ENCODE peak calls at places on chromosomes 5 and 9, in nine cellular contexts. G, D, P, Z, J, U, R, L and N are unnamed samples.

GRCh38 chr5:151528996-151529395 is 62.1 kb downstream of the FAT2 start:
- DNase-seq in P (no peak), Z (no peak), D (no peak), R (no peak), J (no peak), G (no peak), U (no peak), L (no peak), N (no peak)

GRCh38 chr5:138033916-138034315 is 1.0 kb upstream of the FAM13B start:
- DNase-seq in R (peak), J (peak), L (no peak), D (no peak), Z (peak), U (no peak), P (no peak), G (peak), N (peak)

GRCh38 chr9:14175778-14176177 is 138.2 kb downstream of the NFIB start:
- DNase-seq in Z (no peak), J (no peak), G (no peak), L (no peak), P (no peak), D (no peak), R (no peak), U (no peak), N (no peak)

GRCh38 chr5:110716247-110717245 is 9.9 kb downstream of the TMEM232 start:
- DNase-seq in U (no peak), L (no peak), Z (no peak), P (peak), J (no peak), D (no peak), R (peak), G (no peak), N (no peak)

GRCh38 chr9:6715755-6716643 is 41.8 kb upstream of the KDM4C start:
- DNase-seq in J (no peak), G (peak), D (peak), R (peak), L (peak), P (peak), Z (peak), U (peak), N (peak)

GRCh38 chr9:22165144-22165543 is 156.0 kb upstream of the CDKN2B start:
- DNase-seq in R (no peak), G (no peak), L (no peak), Z (no peak), P (no peak), J (no peak), U (no peak), D (no peak), N (no peak)

GRCh38 chr5:9852686-9853085 is 222.5 kb upstream of the TAS2R1 start:
- DNase-seq in J (no peak), G (no peak), L (no peak), R (peak), P (no peak), Z (peak), D (no peak), U (no peak), N (no peak)

GRCh38 chr5:26482817-26483375 is 555.5 kb downstream of the CDH9 start:
- DNase-seq in J (no peak), D (no peak), R (peak), U (no peak), G (peak), Z (no peak), P (peak), L (peak), N (peak)

GRCh38 chr5:160270704-160271103 is 41.4 kb downstream of the FABP6 start:
- DNase-seq in Z (no peak), D (no peak), U (no peak), P (no peak), G (no peak), J (no peak), L (no peak), R (no peak), N (no peak)

GRCh38 chr5:145996135-145996534 is 59.8 kb downstream of the SH3RF2 start:
- DNase-seq in P (no peak), L (no peak), D (no peak), J (no peak), R (peak), Z (no peak), U (no peak), G (no peak), N (no peak)

GRCh38 chr5:139687656-139688055 is 39.5 kb downstream of the CXXC5 start:
- DNase-seq in R (no peak), P (no peak), L (no peak), D (no peak), J (no peak), Z (no peak), G (no peak), U (no peak), N (no peak)

GRCh38 chr5:171783051-171783450 is 2.6 kb upstream of the SMIM23 start:
- DNase-seq in U (no peak), D (no peak), R (peak), Z (peak), P (no peak), L (no peak), G (no peak), J (no peak), N (peak)

GRCh38 chr5:159782197-159782994 is 133.9 kb upstream of the ADRA1B start:
- DNase-seq in L (peak), Z (no peak), P (no peak), J (no peak), R (no peak), U (no peak), D (no peak), G (no peak), N (no peak)

GRCh38 chr5:66587771-66588170 is 8.4 kb upstream of the MAST4 start:
- DNase-seq in P (no peak), U (no peak), D (no peak), R (no peak), L (no peak), Z (no peak), J (no peak), G (no peak), N (no peak)

GRCh38 chr5:91706785-91707520 is 323.8 kb upstream of the ARRDC3 start:
- DNase-seq in G (no peak), U (no peak), J (no peak), D (no peak), Z (no peak), R (peak), P (no peak), L (no peak), N (no peak)

GRCh38 chr5:172837640-172838039 is 3.6 kb downstream of the ERGIC1 start:
- DNase-seq in P (no peak), R (no peak), U (peak), D (no peak), Z (no peak), G (no peak), J (no peak), L (peak), N (no peak)

GRCh38 chr5:29040404-29040803 is 2002.0 kb upstream of the CDH9 start:
- DNase-seq in U (no peak), R (no peak), Z (no peak), P (no peak), J (no peak), G (no peak), D (no peak), L (no peak), N (no peak)

GRCh38 chr9:6384732-6385131 is 28.3 kb upstream of the UHRF2 start:
- DNase-seq in P (no peak), L (no peak), G (no peak), Z (no peak), J (no peak), R (peak), U (no peak), D (no peak), N (no peak)

GRCh38 chr5:66242050-66242449 is 98.0 kb downstream of the SREK1 start:
- DNase-seq in R (no peak), D (no peak), L (no peak), Z (no peak), P (no peak), G (no peak), U (no peak), J (no peak), N (no peak)

GRCh38 chr9:100595391-100596199 is 17.7 kb downstream of the CAVIN4 start:
- DNase-seq in Z (peak), L (peak), D (no peak), R (peak), U (no peak), P (peak), J (peak), G (peak), N (peak)

GRCh38 chr5:163649522-163649921 is 144.1 kb downstream of the MAT2B start:
- DNase-seq in J (no peak), R (peak), L (no peak), U (no peak), P (peak), G (no peak), D (no peak), Z (peak), N (no peak)

GRCh38 chr9:110089681-110090370 is 118.1 kb downstream of the C9orf152 start:
- DNase-seq in L (no peak), R (no peak), J (no peak), Z (no peak), P (no peak), D (no peak), G (no peak), U (no peak), N (no peak)

GRCh38 chr5:51271261-51271660 is 112.0 kb upstream of the ISL1 start:
- DNase-seq in U (no peak), D (no peak), L (no peak), G (no peak), R (no peak), P (no peak), Z (no peak), J (no peak), N (no peak)

GRCh38 chr5:142803428-142804111 is 33.4 kb downstream of the ARHGAP26 start:
- DNase-seq in P (peak), Z (peak), U (no peak), G (no peak), R (peak), J (peak), L (no peak), D (no peak), N (no peak)

GRCh38 chr5:169121631-169122420 is 179.1 kb downstream of the SLIT3 start:
- DNase-seq in Z (peak), L (no peak), G (no peak), D (no peak), R (no peak), J (no peak), U (no peak), P (no peak), N (peak)

GRCh38 chr9:131259432-131259885 is 16.9 kb downstream of the FAM78A start:
- DNase-seq in Z (no peak), G (no peak), J (no peak), L (no peak), D (no peak), R (no peak), P (no peak), U (no peak), N (no peak)

GRCh38 chr9:84480071-84480470 is 139.5 kb upstream of the SLC28A3 start:
- DNase-seq in U (no peak), R (no peak), P (no peak), D (no peak), J (no peak), G (no peak), L (no peak), Z (no peak), N (no peak)

GRCh38 chr5:53480474-53481353 is at the start of gene FST:
- DNase-seq in L (peak), R (peak), J (no peak), D (no peak), U (no peak), G (peak), P (no peak), Z (peak), N (peak)

GRCh38 chr5:169805527-169805934 is 168.5 kb downstream of the DOCK2 start:
- DNase-seq in P (no peak), L (peak), R (peak), G (no peak), U (no peak), J (peak), Z (peak), D (no peak), N (peak)

GRCh38 chr9:82580921-82581320 is 482.0 kb downstream of the RASEF start:
- DNase-seq in J (no peak), Z (no peak), D (no peak), R (no peak), U (no peak), L (no peak), P (no peak), G (no peak), N (no peak)

GRCh38 chr9:115694014-115694413 is 459.6 kb upstream of the PAPPA start:
- DNase-seq in L (no peak), J (peak), P (peak), R (peak), G (peak), D (no peak), U (no peak), Z (peak), N (peak)

GRCh38 chr5:5678909-5679308 is 256.4 kb downstream of the ICE1 start:
- DNase-seq in P (peak), R (no peak), U (no peak), J (no peak), Z (peak), L (peak), D (no peak), G (no peak), N (no peak)

GRCh38 chr5:148969291-148969690 is 93.6 kb downstream of the SH3TC2 start:
- DNase-seq in L (no peak), Z (no peak), P (no peak), D (no peak), R (no peak), G (peak), J (no peak), U (no peak), N (no peak)